ENCODE peak calls at places on chromosomes 1 and 21, in ten cellular contexts. H, P, E, Z, S, K, T, D, B and A are unnamed samples.

GRCh38 chr1:172286629-172287076 is 133.8 kb upstream of the C1orf105 start:
- DNase-seq in B (peak; percentile 28), D (peak; percentile 44), H (no peak), E (peak; percentile 93), T (no peak), Z (no peak), K (peak; percentile 70), S (peak; percentile 89), P (no peak), A (no peak)

GRCh38 chr1:7384679-7385078 is 386.4 kb upstream of the VAMP3 start:
- DNase-seq in K (no peak), S (no peak), T (no peak), D (no peak), B (no peak), H (peak; percentile 5), Z (no peak), E (no peak), P (no peak), A (no peak)

GRCh38 chr21:32425628-32426027 is 13.1 kb downstream of the EVA1C start:
- DNase-seq in E (no peak), P (no peak), K (no peak), H (no peak), D (no peak), S (no peak), T (no peak), B (no peak), Z (no peak), A (no peak)

GRCh38 chr1:2350486-2350885 is 40.9 kb downstream of the MORN1 start:
- DNase-seq in K (no peak), S (no peak), P (no peak), B (no peak), H (no peak), Z (no peak), D (no peak), E (no peak), T (no peak), A (no peak)

GRCh38 chr1:33872681-33873080 is 8.8 kb downstream of the HMGB4 start:
- DNase-seq in D (peak; percentile 75), T (no peak), K (no peak), Z (no peak), S (no peak), E (no peak), H (no peak), P (no peak), B (no peak), A (no peak)

GRCh38 chr1:3869751-3870301 is 12.6 kb downstream of the DFFB start:
- DNase-seq in H (no peak), Z (no peak), K (no peak), B (no peak), E (peak; percentile 37), P (no peak), D (peak; percentile 73), T (no peak), S (no peak), A (no peak)

GRCh38 chr21:38443110-38443509 is 55.2 kb downstream of the ERG start:
- DNase-seq in H (no peak), S (no peak), K (no peak), Z (no peak), E (peak; percentile 26), B (no peak), T (no peak), P (no peak), D (no peak), A (no peak)

GRCh38 chr1:110235839-110236682 is 25.9 kb downstream of the KCNC4 start:
- DNase-seq in Z (no peak), T (no peak), K (peak; percentile 20), S (peak; percentile 20), H (no peak), D (peak; percentile 97), E (peak; percentile 85), B (peak; percentile 51), P (no peak), A (no peak)

GRCh38 chr1:246607466-246607865 is 41.2 kb downstream of the CNST start:
- DNase-seq in S (no peak), K (no peak), B (no peak), Z (no peak), P (no peak), E (no peak), H (peak; percentile 24), D (no peak), T (no peak), A (no peak)

GRCh38 chr1:85447000-85447943 is 17.7 kb downstream of the DDAH1 start:
- DNase-seq in H (no peak), Z (no peak), T (no peak), B (no peak), D (no peak), E (peak; percentile 46), P (no peak), K (no peak), S (peak; percentile 44), A (no peak)

GRCh38 chr1:72062584-72062983 is 219.8 kb downstream of the NEGR1 start:
- DNase-seq in B (no peak), P (no peak), T (no peak), E (peak; percentile 17), H (no peak), D (no peak), S (no peak), K (no peak), Z (no peak), A (no peak)

GRCh38 chr1:208183977-208184901 is 59.9 kb downstream of the PLXNA2 start:
- DNase-seq in P (no peak), Z (no peak), E (peak; percentile 92), S (peak; percentile 90), B (peak; percentile 36), H (no peak), D (peak; percentile 93), K (no peak), T (no peak), A (no peak)

GRCh38 chr1:27544818-27545612 is 55.0 kb upstream of the WASF2 start:
- DNase-seq in K (no peak), P (no peak), H (peak; percentile 83), T (no peak), Z (no peak), S (no peak), E (peak; percentile 38), D (peak; percentile 65), B (no peak), A (no peak)

GRCh38 chr1:243723458-243724043 is 126.5 kb downstream of the AKT3 start:
- DNase-seq in K (no peak), H (no peak), T (no peak), B (no peak), P (no peak), Z (no peak), E (peak; percentile 58), D (no peak), S (no peak), A (no peak)

GRCh38 chr1:14578156-14578555 is 20.3 kb upstream of the KAZN start:
- DNase-seq in T (no peak), E (no peak), D (peak; percentile 43), H (no peak), P (no peak), B (no peak), K (no peak), Z (no peak), S (no peak), A (no peak)

GRCh38 chr1:41835488-41835887 is 83.2 kb downstream of the HIVEP3 start:
- DNase-seq in E (peak; percentile 44), K (no peak), P (no peak), B (no peak), Z (no peak), T (no peak), S (no peak), D (no peak), H (no peak), A (no peak)

GRCh38 chr1:46547481-46548383 is 3.7 kb downstream of the KNCN start:
- DNase-seq in K (no peak), B (no peak), H (no peak), E (peak; percentile 74), S (no peak), P (no peak), D (peak; percentile 52), T (no peak), Z (no peak), A (no peak)

GRCh38 chr1:241213147-241213546 is 143.9 kb downstream of the RGS7 start:
- DNase-seq in K (no peak), E (peak; percentile 47), S (no peak), P (no peak), H (no peak), B (no peak), T (no peak), Z (no peak), D (peak; percentile 9), A (no peak)

GRCh38 chr21:28632718-28633408 is 359.8 kb downstream of the LTN1 start:
- DNase-seq in Z (no peak), B (no peak), P (no peak), K (no peak), S (no peak), D (peak; percentile 41), E (peak; percentile 81), T (no peak), H (no peak), A (no peak)

GRCh38 chr1:117201808-117202207 is 8.9 kb downstream of the VTCN1 start:
- DNase-seq in Z (no peak), P (no peak), S (no peak), D (no peak), T (no peak), B (no peak), E (no peak), K (no peak), H (no peak), A (no peak)

GRCh38 chr1:68232354-68233148 is at the start of gene WLS:
- DNase-seq in P (no peak), B (peak; percentile 87), K (peak; percentile 60), E (peak; percentile 78), H (peak; percentile 82), Z (no peak), T (no peak), D (peak; percentile 76), S (peak; percentile 57), A (no peak)

GRCh38 chr1:32014199-32014936 is 700 bp downstream of the KHDRBS1 start:
- DNase-seq in S (no peak), K (peak; percentile 20), H (peak; percentile 40), T (no peak), E (peak; percentile 55), D (peak; percentile 48), P (peak; percentile 27), Z (peak; percentile 14), B (peak; percentile 45), A (peak; percentile 7)